ENCODE peak calls at places on chromosomes 3 and 15, in four cellular contexts. J is CD8-positive, alpha-beta T cell; M is lower lobe of right lung; E is mucosa of descending colon. F is an unnamed sample.

GRCh38 chr3:174440350-174440716 is 418.8 kb upstream of the NAALADL2 start:
- DNase-seq in M (peak; percentile 43), E (peak; percentile 50), J (no peak), F (peak; percentile 86)

GRCh38 chr15:39465843-39466242 is 115.0 kb upstream of the THBS1 start:
- DNase-seq in M (no peak), J (no peak), E (no peak), F (no peak)

GRCh38 chr3:46573701-46574100 is 7.6 kb upstream of the LRRC2 start:
- DNase-seq in M (no peak), J (no peak), E (no peak), F (no peak)

GRCh38 chr3:196941846-196942225 is 492 bp downstream of the NCBP2 start:
- DNase-seq in M (peak; percentile 71), J (no peak), E (peak; percentile 71), F (no peak)

GRCh38 chr3:74904646-74905045 is 290.2 kb upstream of the CNTN3 start:
- DNase-seq in J (no peak), E (no peak), M (no peak), F (no peak)

GRCh38 chr15:25673972-25674371 is 189.2 kb downstream of the ATP10A start:
- DNase-seq in J (no peak), E (no peak), M (no peak), F (no peak)

GRCh38 chr3:190119734-190120133 is 963 bp downstream of the P3H2 start:
- DNase-seq in J (no peak), M (no peak), E (no peak), F (no peak)

GRCh38 chr3:29168686-29169085 is 112.2 kb upstream of the RBMS3 start:
- DNase-seq in J (no peak), M (no peak), E (no peak), F (no peak)

GRCh38 chr3:11140054-11140712 is 14.1 kb upstream of the HRH1 start:
- DNase-seq in E (peak; percentile 90), J (no peak), M (peak; percentile 62), F (peak; percentile 69)

GRCh38 chr15:57570994-57571393 is 20.7 kb upstream of the MYZAP start:
- DNase-seq in M (no peak), J (no peak), E (no peak), F (peak; percentile 22)

GRCh38 chr15:69444686-69445085 is 7.9 kb upstream of the RPLP1 start:
- DNase-seq in M (no peak), J (no peak), E (no peak), F (no peak)

GRCh38 chr3:31172336-31172735 is 277.9 kb upstream of the GADL1 start:
- DNase-seq in J (no peak), M (no peak), E (no peak), F (no peak)

GRCh38 chr3:195194559-195195161 is 76.3 kb downstream of the XXYLT1 start:
- DNase-seq in J (no peak), E (no peak), M (no peak), F (peak; percentile 55)
- H3K4me3 ChIP-seq in J (no peak overlapping the region), E (no peak overlapping the region), M (no peak overlapping the region), F (no peak overlapping the region)

DNA sequence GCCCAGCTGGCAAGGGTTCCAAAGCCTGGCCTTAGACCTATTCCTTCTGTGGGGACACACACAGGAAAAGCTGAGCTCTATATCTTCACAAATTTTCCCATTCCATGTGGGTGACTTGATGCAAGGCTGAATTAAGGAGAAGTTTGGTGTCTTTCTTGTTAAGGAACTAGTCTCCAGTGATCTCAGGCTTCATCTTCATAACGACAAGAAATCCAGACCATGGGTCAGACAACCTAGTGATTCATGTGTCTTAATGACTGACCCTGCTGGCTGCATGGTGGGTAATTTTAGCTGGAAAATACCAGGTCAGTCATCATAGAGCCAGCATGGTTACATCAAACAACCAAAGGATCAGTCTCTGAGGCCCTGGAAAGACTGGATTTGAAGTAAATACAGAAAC is 112.7 kb upstream of the SLC4A7 start:
- DNase-seq in E (no peak), M (no peak), J (no peak), F (peak; percentile 66)
- TF ChIP-seq CTCF in E (no peak), M (no peak), J (no peak), F (no peak)

GRCh38 chr15:65930134-65930533 is 60.8 kb downstream of the RAB11A start:
- DNase-seq in E (no peak), M (no peak), J (no peak), F (no peak)
- H3K4me3 ChIP-seq in E (no peak overlapping the region), M (no peak overlapping the region), J (no peak overlapping the region), F (no peak overlapping the region)

GRCh38 chr3:33058780-33059179 is 38.2 kb downstream of the GLB1 start:
- DNase-seq in M (no peak), J (no peak), E (no peak), F (no peak)

GRCh38 chr3:33057320-33058298 is 39.3 kb downstream of the GLB1 start:
- DNase-seq in M (no peak), E (no peak), J (no peak), F (peak; percentile 10)

GRCh38 chr3:33050084-33050653 is 46.8 kb downstream of the GLB1 start:
- DNase-seq in E (no peak), M (no peak), J (no peak), F (no peak)

GRCh38 chr3:33052671-33053070 is 44.3 kb downstream of the GLB1 start:
- DNase-seq in E (no peak), M (no peak), J (no peak), F (no peak)

GRCh38 chr3:33054100-33055097 is 42.5 kb downstream of the GLB1 start:
- DNase-seq in E (no peak), M (no peak), J (no peak), F (no peak)
- TF ChIP-seq CTCF in E (no peak), M (no peak), J (no peak), F (no peak)

GRCh38 chr15:63210151-63211051 is 21.0 kb downstream of the RAB8B start:
- DNase-seq in J (no peak), M (no peak), E (no peak), F (no peak)

GRCh38 chr15:63211549-63211948 is 22.1 kb downstream of the RAB8B start:
- DNase-seq in J (no peak), E (no peak), M (no peak), F (no peak)

GRCh38 chr15:63218114-63218808 is 28.9 kb downstream of the RAB8B start:
- DNase-seq in M (no peak), E (no peak), J (no peak), F (peak; percentile 75)

GRCh38 chr15:63212050-63212973 is 22.9 kb downstream of the RAB8B start:
- DNase-seq in E (no peak), M (no peak), J (no peak), F (peak; percentile 34)
- H3K4me3 ChIP-seq in E (no peak overlapping the region), M (no peak overlapping the region), J (no peak overlapping the region), F (no peak overlapping the region)

DNA sequence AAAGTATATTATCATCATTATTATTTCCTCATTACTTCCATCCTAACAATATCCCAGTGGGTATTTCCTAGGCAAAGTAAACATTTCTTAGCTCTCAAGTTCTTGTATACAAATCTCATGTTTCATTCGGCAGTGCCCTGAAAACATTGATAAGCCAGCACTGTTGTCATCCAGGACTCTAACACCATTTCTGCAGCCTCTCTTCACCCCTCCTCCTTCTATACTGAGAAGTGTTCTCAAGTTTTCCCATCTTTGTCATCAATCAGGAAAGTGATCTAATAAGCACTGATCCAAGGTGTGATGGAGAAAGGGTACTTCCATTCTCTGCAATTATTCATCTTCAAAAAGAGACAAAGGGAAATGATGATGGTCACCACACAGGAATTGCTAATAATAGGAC is 168.4 kb upstream of the CCDC54 start:
- DNase-seq in M (no peak), E (no peak), J (no peak), F (no peak)
- TF ChIP-seq CTCF in M (no peak), E (no peak), J (no peak), F (no peak)

DNA sequence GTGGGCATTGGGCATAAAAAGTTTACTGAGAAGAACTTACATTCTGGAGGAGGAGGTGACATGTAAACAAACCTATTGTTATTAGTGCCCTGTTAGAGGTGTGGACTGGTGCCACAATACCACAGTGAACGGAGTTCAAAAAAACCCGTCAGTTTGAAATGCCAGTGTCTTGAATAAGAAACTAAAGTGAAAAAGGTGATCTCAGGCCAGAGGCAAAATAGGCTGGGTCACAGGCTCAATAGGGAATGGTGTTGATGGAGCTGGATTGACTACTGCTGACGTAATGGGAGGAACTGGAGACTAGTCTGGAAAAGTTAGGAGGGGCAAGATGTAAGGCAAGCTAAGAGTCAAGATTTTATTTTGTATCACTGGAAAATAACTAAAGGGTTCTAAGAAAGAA is 1.6 kb upstream of the DCBLD2 start:
- DNase-seq in E (no peak), J (no peak), M (no peak), F (peak; percentile 43)
- H3K4me3 ChIP-seq in E (no peak overlapping the region), J (no peak overlapping the region), M (no peak overlapping the region), F (no peak overlapping the region)

F was measured in astrocyte of the spinal cord.